ENCODE peak calls at places on chromosomes 5 and 9, in five cellular contexts. K, E, Z, T and B are unnamed samples.
A peak's percentile ranks its signal among the peaks of the same experiment; 100 is the strongest.

GRCh38 chr5:31581498-31582099 is 49.5 kb downstream of the C5orf22 start:
- DNase-seq in K (no peak), T (peak; percentile 24), E (peak; percentile 23), Z (no peak), B (no peak)

GRCh38 chr5:107289030-107289714 is 381.6 kb downstream of the EFNA5 start:
- DNase-seq in K (no peak), E (no peak), T (no peak), Z (no peak), B (no peak)

GRCh38 chr5:59328801-59329296 is 564.7 kb downstream of the PDE4D start:
- DNase-seq in T (peak; percentile 4), K (no peak), Z (no peak), E (peak; percentile 31), B (no peak)

GRCh38 chr5:158563774-158564390 is 535.8 kb downstream of the EBF1 start:
- DNase-seq in E (no peak), T (no peak), K (no peak), Z (no peak), B (no peak)

GRCh38 chr9:104553261-104553660 is 15.7 kb upstream of the OR13C8 start:
- DNase-seq in E (no peak), K (no peak), Z (no peak), T (no peak), B (no peak)

GRCh38 chr5:1724822-1725602 is 74.6 kb downstream of the MRPL36 start:
- DNase-seq in E (no peak), K (peak; percentile 39), Z (peak; percentile 37), T (no peak), B (no peak)

GRCh38 chr9:4303002-4303401 is 3.1 kb upstream of the GLIS3 start:
- DNase-seq in K (no peak), Z (no peak), T (no peak), E (no peak), B (no peak)

GRCh38 chr9:35193762-35194161 is 32.0 kb downstream of the UNC13B start:
- DNase-seq in K (no peak), T (no peak), Z (no peak), E (no peak), B (no peak)

GRCh38 chr5:73103885-73104284 is 16.5 kb upstream of the TMEM171 start:
- DNase-seq in E (peak; percentile 21), K (no peak), T (no peak), Z (no peak), B (no peak)

GRCh38 chr5:37807902-37808301 is 31.9 kb downstream of the GDNF start:
- DNase-seq in T (no peak), E (no peak), Z (no peak), K (no peak), B (no peak)

GRCh38 chr5:179795049-179795862 is 1.5 kb downstream of the LTC4S start:
- DNase-seq in T (peak; percentile 40), Z (peak; percentile 63), K (peak; percentile 63), E (peak; percentile 56), B (no peak)

GRCh38 chr5:101306391-101307137 is 403.5 kb upstream of the ST8SIA4 start:
- DNase-seq in T (no peak), K (no peak), Z (no peak), E (peak; percentile 43), B (no peak)

GRCh38 chr5:96336351-96336985 is 96.6 kb downstream of the PCSK1 start:
- DNase-seq in E (peak; percentile 66), T (peak; percentile 77), Z (peak; percentile 87), K (peak; percentile 79), B (no peak)

GRCh38 chr5:34034497-34035327 is 8.3 kb downstream of the C1QTNF3 start:
- DNase-seq in K (no peak), T (no peak), E (no peak), Z (no peak), B (no peak)